ENCODE peak calls at places on chromosomes 7 and 10, in ten cellular contexts. M is upper lobe of right lung, P is endothelial cell, J is cardiac muscle cell, H is fibroblast of mammary gland, N is cardiac fibroblast, O is HFFc6, K is breast epithelium, U is fibroblast of lung, A is kidney epithelial cell. Y is an unnamed sample.
A peak's percentile ranks its signal among the peaks of the same experiment; 100 is the strongest.

GRCh38 chr10:50885097-50885859 is at the start of gene A1CF:
- DNase-seq in M (no peak), P (no peak), J (no peak), H (no peak), N (no peak), O (no peak), K (no peak), U (no peak), A (no peak), Y (no peak)

GRCh38 chr10:13470270-13470669 is 58.5 kb downstream of the BEND7 start:
- DNase-seq in M (no peak), P (no peak), J (no peak), H (no peak), N (no peak), O (no peak), K (no peak), U (no peak), A (no peak), Y (no peak)

GRCh38 chr10:12353399-12354027 is 4.2 kb downstream of the CAMK1D start:
- DNase-seq in M (no peak), P (no peak), J (no peak), H (no peak), N (no peak), O (no peak), K (no peak), U (no peak), A (no peak), Y (no peak)

GRCh38 chr7:134891262-134892001 is 94.9 kb upstream of the AGBL3 start:
- DNase-seq in M (peak; percentile 72), P (peak; percentile 64), J (peak; percentile 72), H (peak; percentile 100), N (peak; percentile 97), O (peak; percentile 84), K (peak; percentile 86), U (peak; percentile 96), A (peak; percentile 86), Y (peak; percentile 18)

GRCh38 chr7:33873518-33873917 is 31.8 kb upstream of the BMPER start:
- DNase-seq in M (no peak), P (no peak), J (no peak), H (no peak), N (peak; percentile 50), O (no peak), K (no peak), U (peak; percentile 65), A (no peak), Y (no peak)

GRCh38 chr10:17544465-17544864 is 72.7 kb downstream of the HACD1 start:
- DNase-seq in M (no peak), P (no peak), J (no peak), H (peak; percentile 65), N (peak; percentile 52), O (peak; percentile 47), K (no peak), U (no peak), A (no peak), Y (no peak)

GRCh38 chr7:6286486-6286885 is 14.1 kb upstream of the CYTH3 start:
- DNase-seq in M (no peak), P (no peak), J (no peak), H (no peak), N (no peak), O (peak; percentile 39), K (no peak), U (no peak), A (no peak), Y (no peak)

GRCh38 chr7:154795437-154795836 is 207.5 kb downstream of the PAXIP1 start:
- DNase-seq in M (no peak), P (no peak), J (no peak), H (no peak), N (no peak), O (no peak), K (no peak), U (no peak), A (no peak), Y (no peak)

GRCh38 chr10:89025453-89025852 is 34.9 kb downstream of the FAS start:
- DNase-seq in M (no peak), P (no peak), J (no peak), H (no peak), N (no peak), O (no peak), K (no peak), U (no peak), A (no peak), Y (no peak)

GRCh38 chr7:44633254-44634186 is 27.1 kb downstream of the OGDH start:
- DNase-seq in M (peak; percentile 71), P (no peak), J (no peak), H (peak; percentile 98), N (peak; percentile 95), O (peak; percentile 97), K (peak; percentile 77), U (peak; percentile 97), A (peak; percentile 74), Y (peak; percentile 68)

GRCh38 chr7:101633516-101633915 is 4.4 kb upstream of the MYL10 start:
- DNase-seq in M (no peak), P (no peak), J (no peak), H (no peak), N (no peak), O (no peak), K (no peak), U (no peak), A (no peak), Y (no peak)

GRCh38 chr7:116560021-116560970 is 35.5 kb downstream of the CAV1 start:
- DNase-seq in M (no peak), P (no peak), J (peak; percentile 3), H (peak; percentile 56), N (no peak), O (no peak), K (no peak), U (peak; percentile 18), A (no peak), Y (no peak)

GRCh38 chr10:26446258-26446657 is 8.1 kb downstream of the APBB1IP start:
- DNase-seq in M (no peak), P (no peak), J (no peak), H (no peak), N (no peak), O (no peak), K (no peak), U (no peak), A (no peak), Y (no peak)

GRCh38 chr10:26441491-26442214 is 3.5 kb downstream of the APBB1IP start:
- DNase-seq in M (no peak), P (no peak), J (no peak), H (peak; percentile 69), N (peak; percentile 28), O (peak; percentile 74), K (no peak), U (peak; percentile 83), A (peak; percentile 26), Y (no peak)

GRCh38 chr10:26448706-26449435 is 10.7 kb downstream of the APBB1IP start:
- DNase-seq in M (no peak), P (no peak), J (no peak), H (no peak), N (no peak), O (no peak), K (no peak), U (no peak), A (no peak), Y (peak; percentile 38)

GRCh38 chr10:26448292-26448691 is 10.2 kb downstream of the APBB1IP start:
- DNase-seq in M (no peak), P (no peak), J (no peak), H (no peak), N (no peak), O (no peak), K (no peak), U (no peak), A (no peak), Y (no peak)

GRCh38 chr10:26445411-26446031 is 7.4 kb downstream of the APBB1IP start:
- DNase-seq in M (no peak), P (no peak), J (no peak), H (peak; percentile 66), N (no peak), O (peak; percentile 59), K (no peak), U (no peak), A (no peak), Y (no peak)
- TF ChIP-seq CTCF in M (no peak), P (no peak), J (no peak), H (peak; percentile 27), N (no peak), O (peak; percentile 62), K (no peak), U (no peak), A (no peak), Y (no peak)

GRCh38 chr7:2501947-2502646 is 17.5 kb upstream of the LFNG start:
- DNase-seq in M (no peak), P (no peak), J (no peak), H (no peak), N (no peak), O (no peak), K (no peak), U (no peak), A (no peak), Y (no peak)
- TF ChIP-seq CTCF in M (no peak), P (no peak), J (no peak), H (no peak), N (no peak), O (no peak), K (no peak), U (no peak), A (no peak), Y (no peak)

DNA sequence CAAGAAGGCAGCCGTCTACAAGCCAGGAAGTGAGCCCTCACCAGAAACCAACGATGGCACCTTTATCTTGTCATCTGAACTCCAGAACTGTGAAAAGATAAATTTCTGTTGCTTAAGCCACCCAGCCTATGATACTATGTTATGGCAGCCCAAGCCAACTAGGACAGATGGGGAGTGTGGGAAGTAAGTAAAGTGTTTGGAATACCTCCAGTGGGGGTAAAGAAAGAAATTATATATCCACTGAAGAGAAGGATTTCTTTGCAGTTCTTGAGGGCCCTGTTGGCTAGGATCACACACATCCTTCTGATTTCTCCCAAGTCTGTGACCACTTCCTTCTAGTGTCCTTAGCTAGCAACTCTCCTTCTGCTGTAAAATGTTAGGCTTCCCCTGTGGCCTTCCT is 384.4 kb downstream of the TNS3 start:
- DNase-seq in M (no peak), P (no peak), J (no peak), H (no peak), N (no peak), O (no peak), K (no peak), U (no peak), A (no peak), Y (no peak)
- TF ChIP-seq CTCF in M (no peak), P (no peak), J (no peak), H (no peak), N (no peak), O (no peak), K (no peak), U (no peak), A (no peak), Y (no peak)

GRCh38 chr7:74165867-74166593 is 8.1 kb upstream of the EIF4H start:
- DNase-seq in M (no peak), P (no peak), J (no peak), H (no peak), N (no peak), O (no peak), K (no peak), U (no peak), A (no peak), Y (no peak)

DNA sequence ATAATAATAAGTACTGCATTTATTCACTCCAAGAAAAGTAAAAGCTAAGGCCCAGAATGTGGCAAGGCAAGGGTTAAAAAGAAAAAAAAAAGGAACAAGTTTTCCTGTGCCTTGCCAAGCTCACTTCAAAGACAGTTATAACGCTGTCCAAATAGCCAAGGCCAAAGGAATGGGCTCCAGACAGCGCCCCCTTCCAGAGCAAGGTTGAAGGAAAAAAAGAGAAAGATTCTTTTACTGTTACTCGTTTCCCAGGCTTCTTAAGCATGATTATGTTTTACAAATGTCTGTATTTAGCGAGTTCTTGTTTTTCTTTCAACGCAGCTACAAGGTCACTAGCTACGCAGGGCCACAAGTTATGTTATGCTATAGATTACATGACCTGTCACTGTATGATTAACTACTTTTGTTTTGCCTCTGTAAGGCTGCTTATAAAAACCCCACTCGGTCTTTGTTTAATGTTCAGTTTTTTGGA is 9.1 kb upstream of the EIF4H start:
- DNase-seq in M (no peak), P (peak; percentile 51), J (peak; percentile 65), H (no peak), N (peak; percentile 29), O (no peak), K (no peak), U (peak; percentile 25), A (no peak), Y (no peak)
- TF ChIP-seq CTCF in M (peak; percentile 39), P (peak; percentile 31), J (peak; percentile 51), H (peak; percentile 37), N (peak; percentile 48), O (peak; percentile 70), K (no peak), U (peak; percentile 61), A (peak; percentile 40), Y (no peak)